ENCODE peak calls at places on chromosomes 4 and X, in seven cellular contexts. One of them, this sample, is unnamed.

GRCh38 chrX:37993857-37994619 is 12.3 kb upstream of the SYTL5 start:
- DNase-seq in lower leg skin: no peak
- DNase-seq in foreskin fibroblast: no peak
- DNase-seq in pancreas: peak
- DNase-seq in foreskin keratinocyte: peak
- DNase-seq in RWPE1: peak
- DNase-seq in cardiac muscle cell: no peak
- DNase-seq in this sample: no peak

GRCh38 chr4:8829584-8829983 is 42.1 kb downstream of the HMX1 start:
- DNase-seq in foreskin fibroblast: no peak
- DNase-seq in pancreas: no peak
- DNase-seq in cardiac muscle cell: no peak
- DNase-seq in foreskin keratinocyte: no peak
- DNase-seq in lower leg skin: peak
- DNase-seq in RWPE1: no peak
- DNase-seq in this sample: no peak

GRCh38 chr4:138953962-138954371 is 61.6 kb upstream of the NOCT start:
- DNase-seq in foreskin keratinocyte: peak
- DNase-seq in cardiac muscle cell: no peak
- DNase-seq in pancreas: no peak
- DNase-seq in RWPE1: peak
- DNase-seq in foreskin fibroblast: peak
- DNase-seq in lower leg skin: no peak
- DNase-seq in this sample: no peak

GRCh38 chr4:19689511-19689910 is 562.2 kb upstream of the SLIT2 start:
- DNase-seq in cardiac muscle cell: no peak
- DNase-seq in lower leg skin: no peak
- DNase-seq in RWPE1: peak
- DNase-seq in pancreas: no peak
- DNase-seq in foreskin fibroblast: peak
- DNase-seq in foreskin keratinocyte: peak
- DNase-seq in this sample: no peak

GRCh38 chr4:134708616-134709015 is 507.0 kb upstream of the PABPC4L start:
- DNase-seq in lower leg skin: no peak
- DNase-seq in foreskin keratinocyte: no peak
- DNase-seq in pancreas: no peak
- DNase-seq in RWPE1: no peak
- DNase-seq in foreskin fibroblast: no peak
- DNase-seq in cardiac muscle cell: no peak
- DNase-seq in this sample: no peak

GRCh38 chr4:73776363-73776762 is 36.0 kb downstream of the CXCL8 start:
- DNase-seq in lower leg skin: no peak
- DNase-seq in cardiac muscle cell: no peak
- DNase-seq in foreskin fibroblast: peak
- DNase-seq in pancreas: peak
- DNase-seq in foreskin keratinocyte: no peak
- DNase-seq in RWPE1: no peak
- DNase-seq in this sample: no peak

GRCh38 chrX:129777218-129777768 is 2.5 kb upstream of the SASH3 start:
- DNase-seq in RWPE1: no peak
- DNase-seq in foreskin keratinocyte: no peak
- DNase-seq in foreskin fibroblast: no peak
- DNase-seq in pancreas: no peak
- DNase-seq in lower leg skin: no peak
- DNase-seq in cardiac muscle cell: no peak
- DNase-seq in this sample: no peak

GRCh38 chrX:41825796-41826195 is 97.6 kb downstream of the CASK start:
- DNase-seq in lower leg skin: no peak
- DNase-seq in foreskin keratinocyte: no peak
- DNase-seq in cardiac muscle cell: no peak
- DNase-seq in foreskin fibroblast: no peak
- DNase-seq in pancreas: no peak
- DNase-seq in RWPE1: no peak
- DNase-seq in this sample: no peak

GRCh38 chr4:107801766-107802211 is 22.9 kb upstream of the SGMS2 start:
- DNase-seq in lower leg skin: no peak
- DNase-seq in cardiac muscle cell: no peak
- DNase-seq in foreskin keratinocyte: peak
- DNase-seq in RWPE1: peak
- DNase-seq in pancreas: no peak
- DNase-seq in foreskin fibroblast: peak
- DNase-seq in this sample: no peak

GRCh38 chrX:16770970-16771482 is 15.2 kb upstream of the TXLNG start:
- DNase-seq in cardiac muscle cell: no peak
- DNase-seq in pancreas: no peak
- DNase-seq in lower leg skin: no peak
- DNase-seq in foreskin keratinocyte: no peak
- DNase-seq in foreskin fibroblast: no peak
- DNase-seq in RWPE1: no peak
- DNase-seq in this sample: no peak

GRCh38 chrX:97332963-97333362 is 449.3 kb downstream of the RPA4 start:
- DNase-seq in foreskin fibroblast: peak
- DNase-seq in lower leg skin: no peak
- DNase-seq in RWPE1: no peak
- DNase-seq in cardiac muscle cell: peak
- DNase-seq in foreskin keratinocyte: no peak
- DNase-seq in pancreas: no peak
- DNase-seq in this sample: no peak

GRCh38 chr4:36757623-36758311 is 476.4 kb downstream of the DTHD1 start:
- DNase-seq in foreskin fibroblast: no peak
- DNase-seq in pancreas: no peak
- DNase-seq in cardiac muscle cell: no peak
- DNase-seq in lower leg skin: no peak
- DNase-seq in foreskin keratinocyte: peak
- DNase-seq in RWPE1: no peak
- DNase-seq in this sample: no peak

DNA sequence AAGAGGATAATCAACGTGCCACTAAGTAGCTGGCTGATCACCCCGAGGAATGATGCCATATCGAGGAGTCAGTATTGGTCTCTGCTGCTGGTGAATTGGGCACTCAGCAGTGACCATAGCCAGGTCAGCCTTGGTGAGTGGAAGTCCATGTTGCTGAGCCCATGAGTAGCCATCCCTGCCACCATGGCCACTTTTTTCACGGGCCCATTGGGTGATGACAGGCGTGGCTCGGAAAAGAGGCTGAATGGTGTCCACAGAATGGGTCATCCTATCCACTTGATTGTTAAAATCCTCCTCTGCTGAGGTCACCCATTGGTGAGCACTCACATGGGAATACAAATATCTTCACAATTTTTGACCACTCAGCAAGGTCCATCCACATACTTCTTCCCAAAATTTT is 114.4 kb downstream of the UBE2NL start:
- DNase-seq in lower leg skin: peak
- DNase-seq in RWPE1: no peak
- DNase-seq in cardiac muscle cell: no peak
- DNase-seq in foreskin keratinocyte: no peak
- DNase-seq in pancreas: no peak
- DNase-seq in foreskin fibroblast: no peak
- DNase-seq in this sample: no peak
- TF ChIP-seq CTCF in lower leg skin: no peak
- TF ChIP-seq CTCF in RWPE1: no peak
- TF ChIP-seq CTCF in cardiac muscle cell: no peak
- TF ChIP-seq CTCF in foreskin keratinocyte: no peak
- TF ChIP-seq CTCF in pancreas: no peak
- TF ChIP-seq CTCF in foreskin fibroblast: no peak
- TF ChIP-seq CTCF in this sample: no peak

GRCh38 chrX:153635788-153636668 is 11.0 kb upstream of the DUSP9 start:
- DNase-seq in foreskin fibroblast: no peak
- DNase-seq in foreskin keratinocyte: no peak
- DNase-seq in pancreas: no peak
- DNase-seq in cardiac muscle cell: no peak
- DNase-seq in lower leg skin: no peak
- DNase-seq in RWPE1: no peak
- DNase-seq in this sample: peak
- TF ChIP-seq CTCF in foreskin fibroblast: peak
- TF ChIP-seq CTCF in foreskin keratinocyte: peak
- TF ChIP-seq CTCF in pancreas: no peak
- TF ChIP-seq CTCF in cardiac muscle cell: peak
- TF ChIP-seq CTCF in lower leg skin: no peak
- TF ChIP-seq CTCF in RWPE1: no peak
- TF ChIP-seq CTCF in this sample: no peak

DNA sequence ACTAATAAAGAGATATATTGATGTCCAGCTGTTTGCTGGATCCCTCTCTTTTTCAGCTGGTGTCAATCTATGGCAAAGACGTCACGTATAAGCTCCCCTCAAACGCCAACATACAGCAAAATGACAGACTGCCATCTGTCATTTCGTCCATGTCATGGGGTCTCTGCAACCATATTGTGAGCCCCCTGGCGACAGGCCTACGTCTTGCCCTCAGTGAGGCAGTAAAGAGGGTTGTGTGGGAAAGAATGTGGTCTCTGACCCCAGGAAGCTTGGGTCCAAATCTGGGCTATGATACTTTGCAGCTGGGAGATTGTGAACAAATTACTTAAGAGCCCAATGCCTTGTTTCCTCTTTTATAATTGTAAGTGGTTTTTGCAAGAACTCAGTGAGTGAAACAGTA is 7.4 kb downstream of the SUPT20HL2 start:
- DNase-seq in cardiac muscle cell: peak
- DNase-seq in foreskin fibroblast: no peak
- DNase-seq in RWPE1: no peak
- DNase-seq in pancreas: no peak
- DNase-seq in lower leg skin: no peak
- DNase-seq in foreskin keratinocyte: no peak
- DNase-seq in this sample: no peak
- TF ChIP-seq CTCF in cardiac muscle cell: no peak
- TF ChIP-seq CTCF in foreskin fibroblast: no peak
- TF ChIP-seq CTCF in RWPE1: no peak
- TF ChIP-seq CTCF in pancreas: no peak
- TF ChIP-seq CTCF in lower leg skin: no peak
- TF ChIP-seq CTCF in foreskin keratinocyte: no peak
- TF ChIP-seq CTCF in this sample: no peak

GRCh38 chr4:153645183-153645582 is 38.9 kb upstream of the TLR2 start:
- DNase-seq in lower leg skin: no peak
- DNase-seq in pancreas: no peak
- DNase-seq in foreskin fibroblast: no peak
- DNase-seq in RWPE1: no peak
- DNase-seq in foreskin keratinocyte: no peak
- DNase-seq in cardiac muscle cell: no peak
- DNase-seq in this sample: no peak
- TF ChIP-seq CTCF in lower leg skin: no peak
- TF ChIP-seq CTCF in pancreas: no peak
- TF ChIP-seq CTCF in foreskin fibroblast: no peak
- TF ChIP-seq CTCF in RWPE1: no peak
- TF ChIP-seq CTCF in foreskin keratinocyte: peak
- TF ChIP-seq CTCF in cardiac muscle cell: peak
- TF ChIP-seq CTCF in this sample: peak

DNA sequence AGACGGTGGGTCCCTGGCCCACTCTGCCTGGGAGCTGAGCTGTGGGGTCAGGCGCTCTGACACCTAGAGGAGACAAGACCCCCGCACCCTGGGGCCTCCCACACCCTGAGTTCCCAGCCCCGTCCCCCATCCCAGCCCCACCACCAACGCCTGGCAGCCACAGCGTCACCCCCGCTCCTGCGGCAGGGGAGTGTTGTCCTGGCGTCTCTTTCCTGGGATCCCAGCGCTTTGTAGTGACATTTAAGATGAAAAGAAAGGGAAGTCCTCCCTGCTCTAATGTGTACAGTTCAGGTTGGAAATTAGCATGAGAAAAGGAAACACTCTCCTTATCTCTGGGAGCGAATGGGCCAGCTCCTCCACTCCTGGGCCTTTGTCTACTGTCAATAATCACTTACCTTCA is 112.1 kb downstream of the FAM53A start:
- DNase-seq in foreskin keratinocyte: no peak
- DNase-seq in pancreas: no peak
- DNase-seq in lower leg skin: no peak
- DNase-seq in foreskin fibroblast: no peak
- DNase-seq in cardiac muscle cell: no peak
- DNase-seq in RWPE1: no peak
- DNase-seq in this sample: peak
- TF ChIP-seq CTCF in foreskin keratinocyte: no peak
- TF ChIP-seq CTCF in pancreas: no peak
- TF ChIP-seq CTCF in lower leg skin: no peak
- TF ChIP-seq CTCF in foreskin fibroblast: no peak
- TF ChIP-seq CTCF in cardiac muscle cell: no peak
- TF ChIP-seq CTCF in RWPE1: no peak
- TF ChIP-seq CTCF in this sample: no peak

This sample was measured in glutamatergic neuron.